ENCODE peak calls at places on chromosomes 5 and 9, in four cellular contexts. One of them, this sample, is unnamed.

GRCh38 chr5:34483442-34484033 is 172.6 kb upstream of the RAI14 start:
- DNase-seq in upper lobe of right lung: no peak
- DNase-seq in endothelial cell: no peak
- DNase-seq in AG04449: no peak
- DNase-seq in this sample: no peak

GRCh38 chr5:79305706-79306105 is 69.8 kb downstream of the JMY start:
- DNase-seq in upper lobe of right lung: no peak
- DNase-seq in endothelial cell: no peak
- DNase-seq in AG04449: no peak
- DNase-seq in this sample: no peak

GRCh38 chr5:175658299-175659145 is 651 bp downstream of the HRH2 start:
- DNase-seq in AG04449: no peak
- DNase-seq in endothelial cell: peak
- DNase-seq in upper lobe of right lung: no peak
- DNase-seq in this sample: peak

GRCh38 chr9:76464706-76465105 is 5.7 kb downstream of the GCNT1 start:
- DNase-seq in AG04449: no peak
- DNase-seq in endothelial cell: no peak
- DNase-seq in upper lobe of right lung: no peak
- DNase-seq in this sample: no peak

GRCh38 chr9:107584186-107584585 is 94.6 kb upstream of the KLF4 start:
- DNase-seq in endothelial cell: no peak
- DNase-seq in upper lobe of right lung: no peak
- DNase-seq in AG04449: no peak
- DNase-seq in this sample: no peak

GRCh38 chr9:89038354-89039091 is 47.3 kb downstream of the S1PR3 start:
- DNase-seq in upper lobe of right lung: no peak
- DNase-seq in endothelial cell: no peak
- DNase-seq in AG04449: peak
- DNase-seq in this sample: no peak

GRCh38 chr9:91905958-91906585 is 44.0 kb downstream of the ROR2 start:
- DNase-seq in AG04449: no peak
- DNase-seq in endothelial cell: no peak
- DNase-seq in upper lobe of right lung: no peak
- DNase-seq in this sample: no peak

GRCh38 chr5:74370168-74370567 is 270.4 kb downstream of the ENC1 start:
- DNase-seq in AG04449: no peak
- DNase-seq in endothelial cell: no peak
- DNase-seq in upper lobe of right lung: no peak
- DNase-seq in this sample: no peak

GRCh38 chr5:161507591-161507990 is 38.9 kb downstream of the GABRB2 start:
- DNase-seq in AG04449: no peak
- DNase-seq in upper lobe of right lung: no peak
- DNase-seq in endothelial cell: no peak
- DNase-seq in this sample: no peak

GRCh38 chr5:157917909-157918809 is 59.2 kb upstream of the CLINT1 start:
- DNase-seq in upper lobe of right lung: peak
- DNase-seq in endothelial cell: peak
- DNase-seq in AG04449: peak
- DNase-seq in this sample: peak

GRCh38 chr5:5293029-5293428 is 129.4 kb upstream of the ICE1 start:
- DNase-seq in AG04449: no peak
- DNase-seq in endothelial cell: no peak
- DNase-seq in upper lobe of right lung: no peak
- DNase-seq in this sample: no peak

DNA sequence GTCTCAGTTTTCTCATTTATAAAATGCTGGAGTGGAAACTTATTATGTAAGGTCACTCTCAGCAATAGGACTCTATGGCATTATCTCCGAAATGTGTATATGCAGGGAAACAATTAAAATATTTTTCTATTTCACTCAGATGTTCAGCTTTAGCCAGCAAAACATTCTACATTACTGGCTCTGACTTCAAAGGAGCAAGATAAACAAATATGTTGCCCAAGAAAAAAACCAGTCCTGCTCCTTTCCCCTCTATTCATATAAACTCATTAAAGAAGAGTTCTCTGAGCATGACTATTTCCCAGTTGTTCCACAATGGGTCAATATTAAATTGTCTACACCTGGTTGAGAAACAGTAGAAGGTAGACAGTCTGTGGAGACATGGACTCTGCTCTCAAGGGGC is 155.0 kb downstream of the NPR3 start:
- DNase-seq in upper lobe of right lung: no peak
- DNase-seq in AG04449: no peak
- DNase-seq in endothelial cell: no peak
- DNase-seq in this sample: no peak
- TF ChIP-seq CTCF in upper lobe of right lung: no peak
- TF ChIP-seq CTCF in AG04449: no peak
- TF ChIP-seq CTCF in endothelial cell: no peak
- TF ChIP-seq CTCF in this sample: no peak

GRCh38 chr5:33379757-33380156 is 61.0 kb upstream of the TARS1 start:
- DNase-seq in upper lobe of right lung: no peak
- DNase-seq in endothelial cell: peak
- DNase-seq in AG04449: no peak
- DNase-seq in this sample: peak
- TF ChIP-seq CTCF in upper lobe of right lung: peak
- TF ChIP-seq CTCF in endothelial cell: peak
- TF ChIP-seq CTCF in AG04449: peak
- TF ChIP-seq CTCF in this sample: peak

DNA sequence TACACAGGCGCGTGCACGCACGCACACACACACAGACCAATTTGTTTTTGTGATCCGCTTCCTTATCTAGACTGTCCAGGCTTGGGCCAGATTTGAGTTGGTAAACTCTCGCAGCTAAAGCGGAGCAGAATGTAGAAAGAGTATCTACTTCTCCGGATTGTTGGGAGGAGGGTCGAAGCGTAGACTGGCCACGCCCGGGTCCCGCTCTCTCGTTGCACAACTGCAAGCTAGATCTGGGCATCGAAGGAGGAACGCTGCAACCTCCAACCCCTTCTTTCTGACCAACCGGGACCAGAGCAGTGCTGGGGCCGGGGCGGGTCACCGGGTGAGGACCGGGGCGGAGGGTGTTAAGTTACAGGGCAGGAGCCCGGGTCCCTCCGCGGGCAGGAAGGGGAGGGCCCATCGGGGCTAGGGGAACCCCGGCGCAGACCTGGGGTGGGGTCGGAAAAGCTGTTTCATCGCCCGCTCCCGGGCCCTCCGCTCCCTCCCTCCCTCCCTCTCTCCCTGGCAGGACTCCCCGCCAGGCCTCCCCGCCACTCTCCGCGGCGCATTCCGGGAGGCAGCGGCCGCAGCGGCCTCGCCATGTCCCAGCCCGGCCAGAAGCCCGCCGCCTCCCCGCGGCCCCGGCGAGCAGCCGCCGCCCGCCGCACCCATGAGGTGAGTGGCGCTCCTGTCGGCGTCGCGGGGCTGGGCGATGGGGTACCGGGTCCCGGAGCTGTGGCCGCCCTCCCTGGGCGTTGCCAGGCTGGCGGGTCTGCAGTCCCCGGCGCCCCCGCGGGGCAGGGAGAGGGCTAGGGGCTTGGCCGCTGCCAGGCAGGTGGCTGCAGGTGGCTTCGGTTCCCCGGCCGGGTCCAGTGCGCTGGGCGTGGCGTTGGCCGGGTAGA is at the start of gene CAST:
- DNase-seq in upper lobe of right lung: peak
- DNase-seq in endothelial cell: peak
- DNase-seq in AG04449: peak
- DNase-seq in this sample: peak
- TF ChIP-seq CTCF in upper lobe of right lung: no peak
- TF ChIP-seq CTCF in endothelial cell: no peak
- TF ChIP-seq CTCF in AG04449: no peak
- TF ChIP-seq CTCF in this sample: no peak

DNA sequence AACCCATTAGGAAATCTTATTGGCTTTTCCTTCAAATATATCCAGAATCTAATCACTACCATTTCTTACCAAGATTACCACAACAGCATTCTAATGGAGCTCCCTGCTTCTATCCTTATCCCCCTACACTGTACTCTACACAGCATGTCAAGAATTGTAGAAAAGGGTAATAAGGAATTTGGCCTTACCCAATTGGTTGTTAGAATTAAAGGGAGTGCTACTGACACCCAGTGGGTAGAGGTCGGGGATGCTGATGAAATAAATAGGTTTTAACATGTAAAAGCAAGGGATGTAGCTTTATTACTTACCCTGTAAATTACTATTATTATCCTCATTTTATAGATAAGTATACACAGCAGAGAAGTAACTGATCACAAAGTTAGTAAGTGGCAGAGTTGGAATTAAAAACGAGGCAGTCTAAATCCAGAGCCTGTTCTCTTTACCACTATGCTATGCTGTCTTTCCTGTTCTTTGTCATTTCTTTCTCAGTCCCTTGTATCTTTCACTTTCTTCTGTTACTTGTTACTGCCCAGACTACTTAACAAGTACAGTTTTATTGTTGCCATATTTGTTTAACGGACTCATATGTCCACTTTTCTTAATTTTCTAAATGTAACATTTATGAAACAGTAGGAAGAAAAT is 10.5 kb downstream of the SLC38A9 start:
- DNase-seq in upper lobe of right lung: no peak
- DNase-seq in AG04449: no peak
- DNase-seq in endothelial cell: no peak
- DNase-seq in this sample: no peak
- TF ChIP-seq CTCF in upper lobe of right lung: no peak
- TF ChIP-seq CTCF in AG04449: no peak
- TF ChIP-seq CTCF in endothelial cell: no peak
- TF ChIP-seq CTCF in this sample: no peak

GRCh38 chr5:167967494-167968180 is 323.8 kb upstream of the WWC1 start:
- DNase-seq in upper lobe of right lung: no peak
- DNase-seq in AG04449: no peak
- DNase-seq in endothelial cell: no peak
- DNase-seq in this sample: no peak
- TF ChIP-seq CTCF in upper lobe of right lung: no peak
- TF ChIP-seq CTCF in AG04449: no peak
- TF ChIP-seq CTCF in endothelial cell: peak
- TF ChIP-seq CTCF in this sample: no peak

DNA sequence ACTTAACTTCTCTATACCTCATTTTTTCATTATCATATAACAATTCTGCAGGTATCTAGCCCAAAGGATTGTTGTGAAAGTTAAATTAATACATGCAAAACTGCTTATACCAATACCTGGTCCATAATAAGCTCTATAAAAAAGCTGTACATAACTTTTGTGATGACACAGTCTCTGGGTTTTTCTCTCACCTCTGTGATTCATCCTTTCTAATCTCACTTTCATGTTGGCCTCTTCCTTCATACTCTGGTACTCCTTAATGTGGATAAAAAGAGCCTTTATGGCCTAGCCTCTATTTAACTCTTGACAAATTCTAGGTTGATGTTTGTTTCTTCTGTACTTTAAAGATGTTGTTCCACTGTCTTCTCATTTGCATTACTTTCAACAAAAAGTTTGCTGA is 162.9 kb upstream of the ACOT12 start:
- DNase-seq in AG04449: no peak
- DNase-seq in endothelial cell: no peak
- DNase-seq in upper lobe of right lung: no peak
- DNase-seq in this sample: no peak
- TF ChIP-seq CTCF in AG04449: no peak
- TF ChIP-seq CTCF in endothelial cell: no peak
- TF ChIP-seq CTCF in upper lobe of right lung: no peak
- TF ChIP-seq CTCF in this sample: no peak

GRCh38 chr9:114285166-114285867 is 37.6 kb upstream of the ORM1 start:
- DNase-seq in endothelial cell: no peak
- DNase-seq in upper lobe of right lung: peak
- DNase-seq in AG04449: peak
- DNase-seq in this sample: peak
- TF ChIP-seq CTCF in endothelial cell: no peak
- TF ChIP-seq CTCF in upper lobe of right lung: no peak
- TF ChIP-seq CTCF in AG04449: peak
- TF ChIP-seq CTCF in this sample: no peak

GRCh38 chr5:99029172-99029571 is 100.4 kb upstream of the CHD1 start:
- DNase-seq in endothelial cell: no peak
- DNase-seq in AG04449: no peak
- DNase-seq in upper lobe of right lung: no peak
- DNase-seq in this sample: no peak

GRCh38 chr5:99033014-99033931 is 104.5 kb upstream of the CHD1 start:
- DNase-seq in AG04449: no peak
- DNase-seq in endothelial cell: no peak
- DNase-seq in upper lobe of right lung: no peak
- DNase-seq in this sample: no peak

GRCh38 chr5:99034336-99034735 is 105.5 kb upstream of the CHD1 start:
- DNase-seq in endothelial cell: no peak
- DNase-seq in AG04449: no peak
- DNase-seq in upper lobe of right lung: no peak
- DNase-seq in this sample: no peak

GRCh38 chr5:99030871-99031440 is 102.1 kb upstream of the CHD1 start:
- DNase-seq in endothelial cell: no peak
- DNase-seq in upper lobe of right lung: no peak
- DNase-seq in AG04449: no peak
- DNase-seq in this sample: no peak

GRCh38 chr5:99032234-99033013 is 103.6 kb upstream of the CHD1 start:
- DNase-seq in upper lobe of right lung: no peak
- DNase-seq in AG04449: peak
- DNase-seq in endothelial cell: peak
- DNase-seq in this sample: peak
- TF ChIP-seq CTCF in upper lobe of right lung: peak
- TF ChIP-seq CTCF in AG04449: peak
- TF ChIP-seq CTCF in endothelial cell: peak
- TF ChIP-seq CTCF in this sample: peak

GRCh38 chr5:43287493-43287892 is 25.7 kb downstream of the HMGCS1 start:
- DNase-seq in upper lobe of right lung: no peak
- DNase-seq in endothelial cell: no peak
- DNase-seq in AG04449: no peak
- DNase-seq in this sample: no peak

GRCh38 chr5:43279548-43280274 is 33.5 kb downstream of the HMGCS1 start:
- DNase-seq in AG04449: no peak
- DNase-seq in upper lobe of right lung: no peak
- DNase-seq in endothelial cell: no peak
- DNase-seq in this sample: no peak

GRCh38 chr5:43286623-43287022 is 26.6 kb downstream of the HMGCS1 start:
- DNase-seq in AG04449: no peak
- DNase-seq in upper lobe of right lung: no peak
- DNase-seq in endothelial cell: no peak
- DNase-seq in this sample: no peak

DNA sequence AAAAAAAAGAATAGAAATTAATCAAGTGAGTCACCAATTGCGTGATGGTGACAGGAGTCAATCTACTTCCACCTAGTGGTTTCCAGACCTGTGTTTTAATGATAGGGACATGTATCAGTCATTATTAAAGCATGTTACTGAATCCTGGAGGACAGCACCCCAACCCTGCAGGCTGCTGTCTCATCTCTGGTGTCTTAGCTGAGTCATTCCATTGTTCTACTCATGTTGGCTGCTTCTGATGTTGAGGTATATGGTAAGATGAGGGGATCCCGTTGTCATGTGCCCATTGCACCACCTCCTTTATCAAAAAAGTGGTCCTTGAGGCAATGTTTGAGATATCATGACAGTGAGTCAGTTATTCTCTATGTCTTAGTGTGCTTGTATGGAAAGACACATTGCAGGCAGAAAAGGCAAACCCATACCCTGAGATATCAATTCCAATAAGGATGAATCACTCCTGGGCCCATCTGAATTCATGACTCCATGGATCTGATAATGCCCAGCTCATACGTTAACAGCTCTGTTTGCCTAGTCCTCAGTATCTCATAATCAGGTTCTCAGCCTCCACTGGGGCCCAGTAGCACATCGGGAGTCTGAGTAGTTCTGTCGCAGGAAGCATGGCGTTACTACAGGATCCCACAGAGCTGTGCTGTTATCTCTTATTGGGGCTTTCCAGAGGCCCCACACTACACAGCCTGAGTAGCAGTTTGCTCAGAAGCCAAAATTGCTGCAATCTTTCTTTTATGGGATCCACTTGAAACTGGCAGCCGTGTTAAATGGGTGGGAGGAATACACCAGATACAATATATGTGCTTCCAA is 31.2 kb downstream of the HMGCS1 start:
- DNase-seq in AG04449: no peak
- DNase-seq in endothelial cell: no peak
- DNase-seq in upper lobe of right lung: no peak
- DNase-seq in this sample: no peak
- TF ChIP-seq CTCF in AG04449: no peak
- TF ChIP-seq CTCF in endothelial cell: no peak
- TF ChIP-seq CTCF in upper lobe of right lung: no peak
- TF ChIP-seq CTCF in this sample: no peak